ENCODE peak calls at places on chromosome 17, in four cellular contexts. One of them, this sample, is unnamed.

GRCh38 chr17:38925263-38925995 is at the start of gene LASP1NB:
- DNase-seq in cardiac muscle cell: peak; percentile 66
- DNase-seq in Jurkat, Clone E6-1: peak; percentile 81
- DNase-seq in fibroblast of lung: peak; percentile 54
- DNase-seq in this sample: peak; percentile 40

GRCh38 chr17:79657861-79658810 is 47.3 kb upstream of the RBFOX3 start:
- DNase-seq in cardiac muscle cell: no peak
- DNase-seq in Jurkat, Clone E6-1: no peak
- DNase-seq in fibroblast of lung: no peak
- DNase-seq in this sample: no peak

GRCh38 chr17:63549289-63549945 is 860 bp upstream of the DCAF7 start:
- DNase-seq in cardiac muscle cell: no peak
- DNase-seq in Jurkat, Clone E6-1: no peak
- DNase-seq in fibroblast of lung: no peak
- DNase-seq in this sample: no peak

GRCh38 chr17:27421111-27421510 is 35.1 kb upstream of the KSR1 start:
- DNase-seq in cardiac muscle cell: no peak
- DNase-seq in Jurkat, Clone E6-1: no peak
- DNase-seq in fibroblast of lung: no peak
- DNase-seq in this sample: no peak

GRCh38 chr17:8947201-8947600 is 18.3 kb downstream of the PIK3R5 start:
- DNase-seq in cardiac muscle cell: peak; percentile 9
- DNase-seq in Jurkat, Clone E6-1: no peak
- DNase-seq in fibroblast of lung: peak; percentile 30
- DNase-seq in this sample: no peak

GRCh38 chr17:15918661-15919259 is 26.2 kb upstream of the ADORA2B start:
- DNase-seq in cardiac muscle cell: no peak
- DNase-seq in Jurkat, Clone E6-1: no peak
- DNase-seq in fibroblast of lung: no peak
- DNase-seq in this sample: no peak

GRCh38 chr17:835263-835662 is 53.1 kb downstream of the MRM3 start:
- DNase-seq in cardiac muscle cell: peak; percentile 95
- DNase-seq in Jurkat, Clone E6-1: no peak
- DNase-seq in fibroblast of lung: peak; percentile 100
- DNase-seq in this sample: peak; percentile 100

GRCh38 chr17:49589556-49589885 is 13.8 kb downstream of the NXPH3 start:
- DNase-seq in cardiac muscle cell: no peak
- DNase-seq in Jurkat, Clone E6-1: no peak
- DNase-seq in fibroblast of lung: no peak
- DNase-seq in this sample: no peak

GRCh38 chr17:64187093-64187895 is 57.4 kb upstream of the ERN1 start:
- DNase-seq in cardiac muscle cell: no peak
- DNase-seq in Jurkat, Clone E6-1: no peak
- DNase-seq in fibroblast of lung: no peak
- DNase-seq in this sample: no peak

GRCh38 chr17:46935658-46936266 is 12.8 kb downstream of the GOSR2 start:
- DNase-seq in cardiac muscle cell: peak; percentile 16
- DNase-seq in Jurkat, Clone E6-1: no peak
- DNase-seq in fibroblast of lung: peak; percentile 28
- DNase-seq in this sample: peak; percentile 25

GRCh38 chr17:51257150-51258081 is 2.4 kb downstream of the MBTD1 start:
- DNase-seq in cardiac muscle cell: peak; percentile 4
- DNase-seq in Jurkat, Clone E6-1: no peak
- DNase-seq in fibroblast of lung: peak; percentile 11
- DNase-seq in this sample: no peak

GRCh38 chr17:40112191-40112590 is 9.6 kb upstream of the MSL1 start:
- DNase-seq in cardiac muscle cell: no peak
- DNase-seq in Jurkat, Clone E6-1: no peak
- DNase-seq in fibroblast of lung: no peak
- DNase-seq in this sample: no peak

GRCh38 chr17:48589831-48590602 is at the start of gene HOXB3:
- DNase-seq in cardiac muscle cell: no peak
- DNase-seq in Jurkat, Clone E6-1: no peak
- DNase-seq in fibroblast of lung: no peak
- DNase-seq in this sample: no peak

GRCh38 chr17:81537856-81538555 is 9.8 kb downstream of the FSCN2 start:
- DNase-seq in cardiac muscle cell: no peak
- DNase-seq in Jurkat, Clone E6-1: no peak
- DNase-seq in fibroblast of lung: no peak
- DNase-seq in this sample: no peak

GRCh38 chr17:46910179-46910927 is 12.6 kb upstream of the GOSR2 start:
- DNase-seq in cardiac muscle cell: no peak
- DNase-seq in Jurkat, Clone E6-1: no peak
- DNase-seq in fibroblast of lung: no peak
- DNase-seq in this sample: no peak

GRCh38 chr17:8698142-8699050 is 46.2 kb downstream of the CCDC42 start:
- DNase-seq in cardiac muscle cell: peak; percentile 95
- DNase-seq in Jurkat, Clone E6-1: no peak
- DNase-seq in fibroblast of lung: peak; percentile 84
- DNase-seq in this sample: peak; percentile 82

GRCh38 chr17:8365143-8365542 is 11.4 kb downstream of the KRABD2 start:
- DNase-seq in cardiac muscle cell: peak; percentile 39
- DNase-seq in Jurkat, Clone E6-1: no peak
- DNase-seq in fibroblast of lung: peak; percentile 76
- DNase-seq in this sample: peak; percentile 70

GRCh38 chr17:17493249-17493985 is 2.8 kb downstream of the RASD1 start:
- DNase-seq in cardiac muscle cell: no peak
- DNase-seq in Jurkat, Clone E6-1: no peak
- DNase-seq in fibroblast of lung: no peak
- DNase-seq in this sample: no peak

GRCh38 chr17:68570531-68570930 is 30.6 kb downstream of the FAM20A start:
- DNase-seq in cardiac muscle cell: peak; percentile 50
- DNase-seq in Jurkat, Clone E6-1: no peak
- DNase-seq in fibroblast of lung: no peak
- DNase-seq in this sample: no peak

GRCh38 chr17:352421-353212 is at the start of gene RPH3AL:
- DNase-seq in cardiac muscle cell: peak; percentile 48
- DNase-seq in Jurkat, Clone E6-1: no peak
- DNase-seq in fibroblast of lung: peak; percentile 40
- DNase-seq in this sample: peak; percentile 20

GRCh38 chr17:35766903-35767510 is 6.3 kb downstream of the C17orf50 start:
- DNase-seq in cardiac muscle cell: peak; percentile 70
- DNase-seq in Jurkat, Clone E6-1: no peak
- DNase-seq in fibroblast of lung: no peak
- DNase-seq in this sample: no peak

GRCh38 chr17:64240261-64240740 is 22.8 kb downstream of the TEX2 start:
- DNase-seq in cardiac muscle cell: peak; percentile 32
- DNase-seq in Jurkat, Clone E6-1: no peak
- DNase-seq in fibroblast of lung: no peak
- DNase-seq in this sample: no peak

GRCh38 chr17:82457071-82457789 is 1.3 kb upstream of the NARF start:
- DNase-seq in cardiac muscle cell: peak; percentile 60
- DNase-seq in Jurkat, Clone E6-1: no peak
- DNase-seq in fibroblast of lung: no peak
- DNase-seq in this sample: no peak

GRCh38 chr17:64001763-64002529 is 3.8 kb downstream of the PRR29 start:
- DNase-seq in cardiac muscle cell: peak; percentile 74
- DNase-seq in Jurkat, Clone E6-1: no peak
- DNase-seq in fibroblast of lung: no peak
- DNase-seq in this sample: no peak

GRCh38 chr17:1997146-1997586 is 28.0 kb downstream of the RTN4RL1 start:
- DNase-seq in cardiac muscle cell: no peak
- DNase-seq in Jurkat, Clone E6-1: no peak
- DNase-seq in fibroblast of lung: no peak
- DNase-seq in this sample: no peak

GRCh38 chr17:77951123-77951522 is 7.4 kb upstream of the TNRC6C start:
- DNase-seq in cardiac muscle cell: no peak
- DNase-seq in Jurkat, Clone E6-1: no peak
- DNase-seq in fibroblast of lung: no peak
- DNase-seq in this sample: no peak

GRCh38 chr17:77957215-77957868 is 1.2 kb upstream of the TNRC6C start:
- DNase-seq in cardiac muscle cell: peak; percentile 42
- DNase-seq in Jurkat, Clone E6-1: peak; percentile 67
- DNase-seq in fibroblast of lung: peak; percentile 27
- DNase-seq in this sample: peak; percentile 13

GRCh38 chr17:77946900-77947643 is 11.4 kb upstream of the TNRC6C start:
- DNase-seq in cardiac muscle cell: no peak
- DNase-seq in Jurkat, Clone E6-1: no peak
- DNase-seq in fibroblast of lung: no peak
- DNase-seq in this sample: no peak

GRCh38 chr17:77948690-77949114 is 9.8 kb upstream of the TNRC6C start:
- DNase-seq in cardiac muscle cell: peak; percentile 62
- DNase-seq in Jurkat, Clone E6-1: no peak
- DNase-seq in fibroblast of lung: peak; percentile 67
- DNase-seq in this sample: peak; percentile 62

DNA sequence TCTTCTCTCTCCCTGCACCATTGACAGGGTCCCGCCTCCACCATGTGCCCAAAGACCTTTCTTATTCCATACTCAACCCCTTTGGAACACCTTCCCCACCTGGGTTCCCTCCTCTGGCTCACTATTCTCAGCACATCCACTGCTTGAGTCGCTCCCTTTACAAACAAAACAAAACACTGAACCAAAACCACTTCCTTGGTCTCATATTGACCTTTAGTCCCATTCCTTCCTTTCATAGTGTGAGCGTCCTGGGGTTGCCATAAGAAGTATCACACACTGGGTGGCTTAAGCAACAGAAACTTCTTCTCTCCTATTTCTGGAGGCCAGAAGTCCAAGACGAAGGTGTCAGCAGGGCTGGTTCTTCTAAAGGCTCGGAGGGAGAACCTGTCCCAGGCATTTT is 6.1 kb upstream of the TNRC6C start:
- DNase-seq in cardiac muscle cell: no peak
- DNase-seq in Jurkat, Clone E6-1: no peak
- DNase-seq in fibroblast of lung: no peak
- DNase-seq in this sample: no peak
- H3K4me3 ChIP-seq in cardiac muscle cell: no peak overlapping the region
- H3K4me3 ChIP-seq in Jurkat, Clone E6-1: no peak overlapping the region
- H3K4me3 ChIP-seq in fibroblast of lung: no peak overlapping the region
- H3K4me3 ChIP-seq in this sample: no peak overlapping the region

GRCh38 chr17:6657633-6658287 is 6.2 kb downstream of the C17orf100 start:
- DNase-seq in cardiac muscle cell: no peak
- DNase-seq in Jurkat, Clone E6-1: no peak
- DNase-seq in fibroblast of lung: no peak
- DNase-seq in this sample: no peak
- H3K4me3 ChIP-seq in cardiac muscle cell: no peak overlapping the region
- H3K4me3 ChIP-seq in Jurkat, Clone E6-1: peak overlapping the region; percentile 62
- H3K4me3 ChIP-seq in fibroblast of lung: no peak overlapping the region
- H3K4me3 ChIP-seq in this sample: no peak overlapping the region

GRCh38 chr17:29584452-29585079 is 4.9 kb downstream of the GIT1 start:
- DNase-seq in cardiac muscle cell: no peak
- DNase-seq in Jurkat, Clone E6-1: no peak
- DNase-seq in fibroblast of lung: peak; percentile 27
- DNase-seq in this sample: no peak
- H3K4me3 ChIP-seq in cardiac muscle cell: no peak overlapping the region
- H3K4me3 ChIP-seq in Jurkat, Clone E6-1: no peak overlapping the region
- H3K4me3 ChIP-seq in fibroblast of lung: no peak overlapping the region
- H3K4me3 ChIP-seq in this sample: no peak overlapping the region

GRCh38 chr17:44779211-44780025 is 20.6 kb downstream of the ADAM11 start:
- DNase-seq in cardiac muscle cell: peak; percentile 77
- DNase-seq in Jurkat, Clone E6-1: peak; percentile 61
- DNase-seq in fibroblast of lung: peak; percentile 69
- DNase-seq in this sample: peak; percentile 54

GRCh38 chr17:44780161-44780560 is 21.4 kb downstream of the ADAM11 start:
- DNase-seq in cardiac muscle cell: no peak
- DNase-seq in Jurkat, Clone E6-1: no peak
- DNase-seq in fibroblast of lung: no peak
- DNase-seq in this sample: no peak

GRCh38 chr17:44776628-44777393 is 18.0 kb downstream of the ADAM11 start:
- DNase-seq in cardiac muscle cell: no peak
- DNase-seq in Jurkat, Clone E6-1: no peak
- DNase-seq in fibroblast of lung: no peak
- DNase-seq in this sample: no peak

GRCh38 chr17:44777394-44778348 is 18.9 kb downstream of the ADAM11 start:
- DNase-seq in cardiac muscle cell: no peak
- DNase-seq in Jurkat, Clone E6-1: no peak
- DNase-seq in fibroblast of lung: no peak
- DNase-seq in this sample: no peak

DNA sequence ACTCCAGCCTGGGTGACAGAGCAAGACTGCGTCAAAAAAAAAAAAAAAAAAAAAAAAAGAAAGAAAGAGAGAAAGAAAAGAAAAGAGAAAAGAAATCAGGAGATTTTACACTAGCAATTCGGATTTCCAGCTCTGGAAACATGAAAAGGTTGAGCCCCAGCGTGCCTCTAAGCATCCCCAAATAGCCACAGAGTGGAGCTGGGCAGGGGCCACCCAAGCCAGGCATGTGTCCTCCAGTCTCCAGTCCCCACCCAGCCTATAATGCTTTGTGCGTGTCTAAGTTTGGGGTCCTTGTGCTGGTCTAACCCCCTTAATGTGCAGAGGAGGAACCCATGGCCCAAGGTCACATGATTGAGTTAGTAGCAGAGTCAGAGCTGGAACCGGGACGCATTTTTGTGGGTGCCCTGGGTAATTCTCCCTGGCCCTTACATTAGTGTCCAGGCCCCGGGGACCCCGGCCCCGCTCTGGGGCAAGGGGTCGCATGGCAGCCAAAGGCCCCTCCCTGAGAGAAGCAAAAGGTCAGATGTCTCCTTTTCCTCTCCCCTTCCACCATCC is 19.9 kb downstream of the ADAM11 start:
- DNase-seq in cardiac muscle cell: no peak
- DNase-seq in Jurkat, Clone E6-1: no peak
- DNase-seq in fibroblast of lung: no peak
- DNase-seq in this sample: no peak
- H3K4me3 ChIP-seq in cardiac muscle cell: no peak overlapping the region
- H3K4me3 ChIP-seq in Jurkat, Clone E6-1: peak overlapping the region; percentile 53
- H3K4me3 ChIP-seq in fibroblast of lung: peak overlapping the region; percentile 57
- H3K4me3 ChIP-seq in this sample: no peak overlapping the region

DNA sequence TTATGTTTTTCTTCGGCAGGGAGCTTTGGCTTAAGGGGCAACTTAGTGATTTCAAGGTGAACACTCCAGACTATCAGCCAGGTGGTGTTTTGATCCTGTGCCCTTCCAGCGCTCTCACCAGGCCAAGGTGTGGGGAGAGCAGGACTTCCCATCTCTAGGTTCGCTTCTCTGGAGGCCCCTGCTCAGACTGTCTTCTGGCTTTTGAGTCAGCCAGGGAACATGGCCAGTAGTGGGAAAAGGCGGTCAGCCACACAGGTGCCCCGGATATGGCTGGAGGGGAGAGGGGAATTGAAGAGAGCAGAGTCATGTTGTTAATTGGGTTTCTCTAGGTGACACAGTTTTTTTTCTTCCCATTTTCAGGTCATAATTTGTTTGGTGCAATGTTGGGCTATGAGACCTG is 1.5 kb downstream of the MINK1 start:
- DNase-seq in cardiac muscle cell: no peak
- DNase-seq in Jurkat, Clone E6-1: no peak
- DNase-seq in fibroblast of lung: no peak
- DNase-seq in this sample: no peak
- H3K4me3 ChIP-seq in cardiac muscle cell: no peak overlapping the region
- H3K4me3 ChIP-seq in Jurkat, Clone E6-1: no peak overlapping the region
- H3K4me3 ChIP-seq in fibroblast of lung: peak overlapping the region; percentile 82
- H3K4me3 ChIP-seq in this sample: peak overlapping the region; percentile 76

GRCh38 chr17:74452027-74452840 is 14.2 kb upstream of the CD300A start:
- DNase-seq in cardiac muscle cell: no peak
- DNase-seq in Jurkat, Clone E6-1: peak; percentile 50
- DNase-seq in fibroblast of lung: no peak
- DNase-seq in this sample: no peak

GRCh38 chr17:74452841-74453661 is 13.4 kb upstream of the CD300A start:
- DNase-seq in cardiac muscle cell: no peak
- DNase-seq in Jurkat, Clone E6-1: no peak
- DNase-seq in fibroblast of lung: no peak
- DNase-seq in this sample: no peak

GRCh38 chr17:74454197-74455024 is 12.0 kb upstream of the CD300A start:
- DNase-seq in cardiac muscle cell: peak; percentile 92
- DNase-seq in Jurkat, Clone E6-1: peak; percentile 52
- DNase-seq in fibroblast of lung: peak; percentile 77
- DNase-seq in this sample: peak; percentile 57

GRCh38 chr17:74455025-74455585 is 11.3 kb upstream of the CD300A start:
- DNase-seq in cardiac muscle cell: no peak
- DNase-seq in Jurkat, Clone E6-1: no peak
- DNase-seq in fibroblast of lung: no peak
- DNase-seq in this sample: no peak

GRCh38 chr17:74453665-74454196 is 12.7 kb upstream of the CD300A start:
- DNase-seq in cardiac muscle cell: no peak
- DNase-seq in Jurkat, Clone E6-1: no peak
- DNase-seq in fibroblast of lung: no peak
- DNase-seq in this sample: no peak
- H3K4me3 ChIP-seq in cardiac muscle cell: peak overlapping the region; percentile 26
- H3K4me3 ChIP-seq in Jurkat, Clone E6-1: peak overlapping the region; percentile 15
- H3K4me3 ChIP-seq in fibroblast of lung: no peak overlapping the region
- H3K4me3 ChIP-seq in this sample: no peak overlapping the region

This sample was measured in astrocyte.